ENCODE peak calls at places on chromosomes 5 and 9, in five cellular contexts. One of them, this sample, is unnamed.

GRCh38 chr9:4126184-4126865 is 173.5 kb downstream of the GLIS3 start:
- DNase-seq in GM12865: no peak
- DNase-seq in AG09309: peak
- DNase-seq in lower lobe of right lung: no peak
- DNase-seq in HepG2: no peak
- DNase-seq in this sample: peak

GRCh38 chr5:83475540-83476469 is 4.3 kb downstream of the VCAN start:
- DNase-seq in lower lobe of right lung: no peak
- DNase-seq in HepG2: peak
- DNase-seq in GM12865: no peak
- DNase-seq in AG09309: peak
- DNase-seq in this sample: peak

GRCh38 chr5:108148715-108149139 is 233.2 kb downstream of the FBXL17 start:
- DNase-seq in HepG2: peak
- DNase-seq in AG09309: peak
- DNase-seq in GM12865: peak
- DNase-seq in lower lobe of right lung: no peak
- DNase-seq in this sample: peak

GRCh38 chr5:75037106-75037505 is 15.3 kb downstream of the GCNT4 start:
- DNase-seq in lower lobe of right lung: no peak
- DNase-seq in AG09309: peak
- DNase-seq in HepG2: peak
- DNase-seq in GM12865: no peak
- DNase-seq in this sample: no peak

GRCh38 chr5:72328172-72328571 is 8.0 kb downstream of the PTCD2 start:
- DNase-seq in AG09309: peak
- DNase-seq in GM12865: no peak
- DNase-seq in lower lobe of right lung: no peak
- DNase-seq in HepG2: no peak
- DNase-seq in this sample: peak

GRCh38 chr5:108101105-108101504 is 280.8 kb downstream of the FBXL17 start:
- DNase-seq in AG09309: no peak
- DNase-seq in lower lobe of right lung: no peak
- DNase-seq in HepG2: no peak
- DNase-seq in GM12865: no peak
- DNase-seq in this sample: no peak

GRCh38 chr5:151280443-151280842 is 23.1 kb downstream of the SLC36A3 start:
- DNase-seq in GM12865: no peak
- DNase-seq in HepG2: no peak
- DNase-seq in lower lobe of right lung: no peak
- DNase-seq in AG09309: no peak
- DNase-seq in this sample: no peak

GRCh38 chr5:927172-928015 is 34.7 kb downstream of the TRIP13 start:
- DNase-seq in AG09309: no peak
- DNase-seq in GM12865: no peak
- DNase-seq in lower lobe of right lung: no peak
- DNase-seq in HepG2: no peak
- DNase-seq in this sample: no peak

GRCh38 chr9:116027096-116027495 is 126.5 kb upstream of the PAPPA start:
- DNase-seq in GM12865: no peak
- DNase-seq in lower lobe of right lung: no peak
- DNase-seq in AG09309: no peak
- DNase-seq in HepG2: no peak
- DNase-seq in this sample: no peak

GRCh38 chr5:172869734-172870133 is 35.7 kb downstream of the ERGIC1 start:
- DNase-seq in AG09309: no peak
- DNase-seq in GM12865: no peak
- DNase-seq in HepG2: no peak
- DNase-seq in lower lobe of right lung: no peak
- DNase-seq in this sample: no peak

GRCh38 chr5:58240286-58240685 is 219.6 kb downstream of the PLK2 start:
- DNase-seq in HepG2: no peak
- DNase-seq in GM12865: no peak
- DNase-seq in AG09309: no peak
- DNase-seq in lower lobe of right lung: no peak
- DNase-seq in this sample: no peak

GRCh38 chr5:157109744-157110143 is 900 bp upstream of the HAVCR2 start:
- DNase-seq in AG09309: no peak
- DNase-seq in HepG2: no peak
- DNase-seq in GM12865: peak
- DNase-seq in lower lobe of right lung: no peak
- DNase-seq in this sample: no peak

GRCh38 chr9:95131023-95131943 is 186.2 kb downstream of the FANCC start:
- DNase-seq in AG09309: no peak
- DNase-seq in lower lobe of right lung: no peak
- DNase-seq in HepG2: peak
- DNase-seq in GM12865: peak
- DNase-seq in this sample: peak

GRCh38 chr5:134656690-134657089 is 8.1 kb downstream of the SEC24A start:
- DNase-seq in lower lobe of right lung: no peak
- DNase-seq in GM12865: no peak
- DNase-seq in HepG2: peak
- DNase-seq in AG09309: no peak
- DNase-seq in this sample: no peak

GRCh38 chr9:70043689-70044449 is at the start of gene MAMDC2:
- DNase-seq in HepG2: no peak
- DNase-seq in AG09309: no peak
- DNase-seq in GM12865: no peak
- DNase-seq in lower lobe of right lung: peak
- DNase-seq in this sample: no peak

GRCh38 chr5:143051244-143052058 is 281.3 kb downstream of the ARHGAP26 start:
- DNase-seq in lower lobe of right lung: no peak
- DNase-seq in HepG2: peak
- DNase-seq in GM12865: peak
- DNase-seq in AG09309: peak
- DNase-seq in this sample: peak

GRCh38 chr5:25090818-25091217 is 446.0 kb upstream of the CDH10 start:
- DNase-seq in HepG2: no peak
- DNase-seq in lower lobe of right lung: no peak
- DNase-seq in GM12865: no peak
- DNase-seq in AG09309: no peak
- DNase-seq in this sample: no peak

GRCh38 chr9:9061599-9061998 is 1262.0 kb upstream of the DMAC1 start:
- DNase-seq in lower lobe of right lung: no peak
- DNase-seq in AG09309: no peak
- DNase-seq in HepG2: peak
- DNase-seq in GM12865: no peak
- DNase-seq in this sample: no peak

GRCh38 chr9:124940521-124940893 is 376 bp downstream of the GOLGA1 start:
- DNase-seq in AG09309: no peak
- DNase-seq in lower lobe of right lung: no peak
- DNase-seq in GM12865: no peak
- DNase-seq in HepG2: no peak
- DNase-seq in this sample: no peak

DNA sequence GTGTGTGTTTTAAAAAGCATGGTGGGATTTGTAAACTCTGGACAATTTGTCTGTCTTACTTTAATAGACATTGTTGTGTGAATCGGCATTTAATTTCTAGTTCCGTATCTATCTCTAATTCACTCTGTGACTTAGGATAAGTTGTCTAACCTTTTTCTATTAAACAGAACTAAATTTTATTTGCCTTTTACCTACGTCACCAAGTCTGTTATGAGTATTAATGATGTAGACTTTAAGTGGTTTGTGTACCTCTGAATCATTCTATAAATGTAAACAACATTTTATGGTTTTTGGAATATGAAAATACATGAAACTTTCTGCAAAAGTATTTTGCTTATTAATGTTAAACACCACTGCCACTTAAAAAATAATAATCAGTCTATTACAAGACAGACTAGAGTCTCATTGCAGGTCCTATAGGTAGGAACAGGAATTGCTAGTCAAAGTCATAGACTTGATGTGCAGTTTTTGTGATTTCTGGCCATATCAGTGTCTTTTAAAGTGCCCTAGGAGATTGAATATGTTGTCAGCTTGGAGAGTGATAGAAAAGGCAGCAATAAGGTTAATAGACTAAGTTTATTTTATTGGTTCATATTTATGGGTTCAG is 5.6 kb downstream of the RBM27 start:
- DNase-seq in AG09309: no peak
- DNase-seq in lower lobe of right lung: no peak
- DNase-seq in GM12865: no peak
- DNase-seq in HepG2: no peak
- DNase-seq in this sample: no peak
- H3K4me3 ChIP-seq in AG09309: no peak
- H3K4me3 ChIP-seq in lower lobe of right lung: no peak
- H3K4me3 ChIP-seq in GM12865: no peak
- H3K4me3 ChIP-seq in HepG2: no peak
- H3K4me3 ChIP-seq in this sample: no peak

DNA sequence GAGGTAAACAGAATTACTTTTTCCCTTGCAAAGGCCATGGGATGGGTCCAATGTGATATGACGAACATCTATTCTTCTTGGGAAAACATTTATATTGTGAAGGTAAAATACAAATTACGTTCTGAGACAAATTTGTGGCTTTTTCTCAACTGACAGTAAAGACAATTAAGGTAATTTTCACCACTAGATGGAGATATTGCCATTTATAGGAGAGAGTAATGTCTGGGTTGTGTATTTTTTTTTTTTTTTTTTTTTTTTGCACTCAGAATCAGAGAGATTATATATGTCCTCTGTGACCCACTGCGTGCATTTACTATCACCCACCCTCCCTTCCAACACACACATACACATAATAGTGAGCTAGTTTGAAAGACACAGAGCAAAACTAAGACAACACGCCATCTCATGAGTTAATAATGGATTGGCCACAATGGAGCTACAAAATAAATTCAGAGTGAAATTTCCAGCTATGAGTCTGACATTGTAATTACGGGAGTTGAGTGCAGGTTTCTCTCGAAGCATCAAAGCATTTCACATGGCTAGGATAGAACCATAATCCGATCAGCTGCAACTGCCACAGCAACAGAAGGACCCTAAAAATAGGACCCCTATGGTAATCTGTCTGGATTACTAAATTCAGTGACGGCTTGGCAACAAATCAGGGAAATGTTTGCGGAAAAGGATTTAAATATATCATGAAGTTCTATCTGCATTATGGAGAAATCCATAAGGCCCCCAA is 49.2 kb downstream of the ANXA1 start:
- DNase-seq in GM12865: peak
- DNase-seq in lower lobe of right lung: no peak
- DNase-seq in AG09309: no peak
- DNase-seq in HepG2: peak
- DNase-seq in this sample: no peak
- TF ChIP-seq CTCF in GM12865: peak
- TF ChIP-seq CTCF in lower lobe of right lung: peak
- TF ChIP-seq CTCF in AG09309: peak
- TF ChIP-seq CTCF in HepG2: peak
- TF ChIP-seq CTCF in this sample: peak

GRCh38 chr5:18744990-18745590 is 1110.8 kb downstream of the TAF11L14 start:
- DNase-seq in AG09309: no peak
- DNase-seq in GM12865: peak
- DNase-seq in HepG2: no peak
- DNase-seq in lower lobe of right lung: no peak
- DNase-seq in this sample: no peak
- H3K4me3 ChIP-seq in AG09309: peak
- H3K4me3 ChIP-seq in GM12865: peak
- H3K4me3 ChIP-seq in HepG2: peak
- H3K4me3 ChIP-seq in lower lobe of right lung: peak
- H3K4me3 ChIP-seq in this sample: no peak

GRCh38 chr9:126317513-126317912 is 9.1 kb upstream of the MVB12B start:
- DNase-seq in GM12865: no peak
- DNase-seq in lower lobe of right lung: no peak
- DNase-seq in HepG2: peak
- DNase-seq in AG09309: no peak
- DNase-seq in this sample: no peak
- TF ChIP-seq CTCF in GM12865: no peak
- TF ChIP-seq CTCF in lower lobe of right lung: peak
- TF ChIP-seq CTCF in HepG2: peak
- TF ChIP-seq CTCF in AG09309: peak
- TF ChIP-seq CTCF in this sample: peak

GRCh38 chr5:138458856-138459255 is 6.4 kb upstream of the EGR1 start:
- DNase-seq in lower lobe of right lung: peak
- DNase-seq in GM12865: no peak
- DNase-seq in HepG2: no peak
- DNase-seq in AG09309: no peak
- DNase-seq in this sample: no peak
- H3K4me3 ChIP-seq in lower lobe of right lung: no peak
- H3K4me3 ChIP-seq in GM12865: no peak
- H3K4me3 ChIP-seq in HepG2: peak
- H3K4me3 ChIP-seq in AG09309: no peak
- H3K4me3 ChIP-seq in this sample: no peak

DNA sequence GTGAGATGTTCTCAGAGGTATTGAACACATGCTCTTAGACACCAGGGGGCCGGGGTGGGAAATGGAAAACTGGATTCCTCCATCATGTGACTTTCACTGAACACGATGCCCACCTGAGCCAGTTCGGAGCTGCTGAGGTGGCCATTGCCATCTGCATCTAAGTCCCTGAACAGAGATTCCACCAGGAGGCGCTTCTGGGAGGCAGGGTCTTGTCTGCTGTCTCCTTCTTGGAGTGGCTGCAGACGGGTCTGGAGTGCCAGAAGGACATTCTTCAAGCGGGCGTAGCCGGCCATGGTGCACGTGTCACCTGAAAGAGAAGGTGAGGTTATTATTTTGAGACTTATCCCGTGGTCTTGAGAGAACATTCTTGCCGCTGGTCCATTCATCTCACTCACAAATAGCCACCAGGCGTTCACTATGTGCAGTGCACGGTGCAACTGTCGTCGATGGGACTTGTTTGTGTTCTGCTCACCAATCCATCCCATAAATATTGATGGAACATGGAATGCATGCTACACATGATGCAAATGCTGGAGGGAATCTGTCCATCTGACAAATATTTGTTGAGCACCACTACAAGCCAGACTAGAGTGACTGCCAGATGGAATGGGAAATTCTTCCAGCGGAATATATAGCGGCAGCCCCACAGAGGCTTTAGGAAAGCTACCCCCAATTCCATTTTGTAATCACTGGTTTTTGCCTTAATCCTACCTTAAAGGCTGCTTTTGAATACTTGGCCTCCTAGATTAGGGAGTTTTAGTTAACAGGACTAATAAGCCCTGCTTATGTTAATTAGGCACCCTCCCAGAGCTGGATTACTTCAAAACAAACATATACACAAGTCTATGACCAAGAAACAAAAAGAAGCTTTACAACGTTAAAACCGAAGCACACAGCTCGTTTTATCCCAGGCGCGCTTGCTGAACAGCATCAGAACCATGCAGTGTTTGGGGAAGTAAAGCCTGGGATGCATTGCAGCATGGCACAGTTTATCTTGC is 264.8 kb downstream of the HSPA4 start:
- DNase-seq in lower lobe of right lung: no peak
- DNase-seq in AG09309: no peak
- DNase-seq in HepG2: peak
- DNase-seq in GM12865: peak
- DNase-seq in this sample: no peak
- TF ChIP-seq CTCF in lower lobe of right lung: no peak
- TF ChIP-seq CTCF in AG09309: peak
- TF ChIP-seq CTCF in HepG2: peak
- TF ChIP-seq CTCF in GM12865: peak
- TF ChIP-seq CTCF in this sample: peak

GRCh38 chr5:39395521-39395920 is 29.3 kb downstream of the DAB2 start:
- DNase-seq in HepG2: no peak
- DNase-seq in AG09309: no peak
- DNase-seq in lower lobe of right lung: no peak
- DNase-seq in GM12865: no peak
- DNase-seq in this sample: no peak
- H3K4me3 ChIP-seq in HepG2: no peak
- H3K4me3 ChIP-seq in AG09309: no peak
- H3K4me3 ChIP-seq in lower lobe of right lung: no peak
- H3K4me3 ChIP-seq in GM12865: no peak
- H3K4me3 ChIP-seq in this sample: no peak

GRCh38 chr9:133935328-133936040 is 56.6 kb downstream of the VAV2 start:
- DNase-seq in AG09309: no peak
- DNase-seq in lower lobe of right lung: no peak
- DNase-seq in HepG2: no peak
- DNase-seq in GM12865: no peak
- DNase-seq in this sample: peak
- TF ChIP-seq CTCF in AG09309: no peak
- TF ChIP-seq CTCF in lower lobe of right lung: no peak
- TF ChIP-seq CTCF in HepG2: no peak
- TF ChIP-seq CTCF in GM12865: no peak
- TF ChIP-seq CTCF in this sample: peak